ENCODE peak calls at places on chromosomes 5 and 9, in five cellular contexts. J is mammary epithelial cell, K is IMR-90, H is body of pancreas, V is PC-9. C is an unnamed sample.

GRCh38 chr5:142063878-142064331 is 44.7 kb upstream of the NDFIP1 start:
- DNase-seq in H (peak; percentile 56), J (peak; percentile 28), V (no peak), K (peak; percentile 61), C (peak; percentile 71)

GRCh38 chr5:88269222-88269771 is 652 bp upstream of the TMEM161B start:
- DNase-seq in H (peak; percentile 14), K (peak; percentile 16), V (peak; percentile 9), J (peak; percentile 54), C (peak; percentile 5)

GRCh38 chr5:139752506-139753350 is 42.9 kb upstream of the PSD2 start:
- DNase-seq in K (peak; percentile 73), V (no peak), H (no peak), J (no peak), C (no peak)

GRCh38 chr5:106825379-106825778 is 845.4 kb downstream of the EFNA5 start:
- DNase-seq in K (peak; percentile 2), V (no peak), H (no peak), J (no peak), C (no peak)

GRCh38 chr5:145157841-145158240 is 677.3 kb downstream of the PRELID2 start:
- DNase-seq in J (no peak), V (no peak), K (peak; percentile 58), H (no peak), C (no peak)

GRCh38 chr5:95087819-95088317 is 197.0 kb downstream of the MCTP1 start:
- DNase-seq in K (no peak), H (no peak), V (no peak), J (peak; percentile 23), C (no peak)

GRCh38 chr9:37575511-37575914 is 667 bp downstream of the FBXO10 start:
- DNase-seq in K (no peak), J (no peak), V (no peak), H (no peak), C (no peak)

GRCh38 chr9:69599232-69599971 is 72.8 kb downstream of the APBA1 start:
- DNase-seq in K (no peak), H (no peak), V (no peak), J (peak; percentile 55), C (no peak)

GRCh38 chr5:91469517-91470165 is 86.5 kb upstream of the ARRDC3 start:
- DNase-seq in J (no peak), V (peak; percentile 5), K (no peak), H (no peak), C (no peak)

DNA sequence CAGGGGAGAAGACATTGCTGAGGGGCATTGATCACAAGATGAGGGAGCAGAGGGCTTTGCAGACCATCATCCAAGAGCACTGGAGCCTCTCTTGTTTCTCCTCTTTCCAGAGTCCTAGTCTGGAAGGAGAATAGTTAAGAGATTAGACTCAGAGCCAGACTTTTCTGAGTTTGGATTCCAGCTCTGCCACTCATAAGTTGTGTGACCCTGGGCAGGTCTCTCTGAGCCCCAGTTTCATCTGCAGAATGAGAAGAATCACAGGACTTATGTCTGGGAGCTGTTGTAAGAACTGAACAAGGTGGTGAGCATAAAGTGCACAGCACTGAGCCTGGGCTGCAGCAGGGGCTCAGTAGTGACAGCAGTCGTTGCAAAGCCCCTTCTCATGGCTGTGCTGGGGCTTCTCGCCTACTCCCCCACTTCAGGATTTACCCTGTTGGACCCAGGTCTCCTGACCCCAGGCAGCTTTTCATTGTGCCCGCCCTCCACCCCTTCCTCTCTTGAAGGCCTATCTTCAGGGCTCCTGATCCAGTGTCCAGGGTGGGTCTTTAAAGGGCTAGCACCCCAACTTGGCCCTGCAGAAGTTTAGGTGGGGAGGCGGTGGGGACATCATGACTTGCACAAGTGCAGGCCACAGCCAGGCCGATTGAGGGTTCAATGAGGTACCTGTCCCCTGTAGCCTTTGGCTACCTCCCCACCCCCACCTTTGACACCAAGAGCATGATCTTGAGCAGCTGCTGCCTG is 1.5 kb downstream of the SYNPO start:
- DNase-seq in H (no peak), K (no peak), J (no peak), V (no peak), C (no peak)
- H3K4me3 ChIP-seq in H (no peak overlapping the region), K (peak overlapping the region; percentile 50), J (no peak overlapping the region), V (no peak overlapping the region), C (peak overlapping the region; percentile 33)

GRCh38 chr9:124353166-124353768 is 62.0 kb downstream of the PSMB7 start:
- DNase-seq in J (no peak), K (no peak), V (no peak), H (no peak), C (no peak)
- H3K27ac ChIP-seq in J (no peak overlapping the region), K (peak overlapping the region; percentile 17), V (no peak overlapping the region), H (no peak overlapping the region), C (no peak overlapping the region)

DNA sequence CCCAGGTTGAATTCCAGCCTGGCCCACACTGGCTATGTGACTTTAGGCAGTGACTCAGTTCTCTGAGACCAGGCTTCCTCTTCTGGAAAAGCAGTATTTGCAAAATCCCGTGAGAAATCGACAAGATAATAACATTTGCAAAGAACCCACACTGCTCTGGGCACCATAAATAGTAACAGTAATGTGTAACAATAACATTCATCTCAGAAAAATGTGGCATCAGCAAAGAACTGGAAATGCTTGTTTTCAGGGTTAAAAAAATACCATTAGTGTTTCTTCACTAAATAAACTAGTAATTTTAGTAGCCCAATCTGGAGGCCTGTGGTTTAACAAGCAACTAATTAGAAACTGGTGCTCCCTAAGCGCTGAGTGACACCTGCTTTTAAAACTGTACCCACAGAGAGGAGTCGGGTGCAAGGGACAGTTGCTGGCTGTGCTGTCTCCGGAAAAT is 148.3 kb downstream of the TTLL11 start:
- DNase-seq in J (peak; percentile 84), V (peak; percentile 14), K (peak; percentile 87), H (no peak), C (peak; percentile 19)
- H3K4me1 ChIP-seq in J (peaks cover 27% of the 10 kb centered on the region), V (peaks cover 31% of the 10 kb centered on the region), K (peaks cover 9% of the 10 kb centered on the region), H (no peaks in the 10 kb centered on the region), C (peaks cover 15% of the 10 kb centered on the region)

GRCh38 chr5:37665272-37665671 is 174.6 kb downstream of the GDNF start:
- DNase-seq in K (peak; percentile 70), H (no peak), J (no peak), V (no peak), C (no peak)
- H3K4me3 ChIP-seq in K (no peak overlapping the region), H (no peak overlapping the region), J (no peak overlapping the region), V (no peak overlapping the region), C (no peak overlapping the region)

GRCh38 chr9:131398204-131398603 is 4.3 kb downstream of the PRRC2B start:
- DNase-seq in K (no peak), H (no peak), J (peak; percentile 68), V (no peak), C (no peak)

GRCh38 chr9:131396626-131397025 is 2.7 kb downstream of the PRRC2B start:
- DNase-seq in V (no peak), H (no peak), K (no peak), J (no peak), C (no peak)

GRCh38 chr9:131395027-131395744 is 1.3 kb downstream of the PRRC2B start:
- DNase-seq in H (peak; percentile 51), J (peak; percentile 76), K (no peak), V (peak; percentile 62), C (no peak)

GRCh38 chr9:131395745-131396479 is 2.0 kb downstream of the PRRC2B start:
- DNase-seq in H (no peak), V (no peak), K (no peak), J (peak; percentile 78), C (no peak)

GRCh38 chr9:131397100-131397790 is 3.4 kb downstream of the PRRC2B start:
- DNase-seq in K (peak; percentile 48), J (peak; percentile 46), H (no peak), V (peak; percentile 65), C (no peak)
- H3K27ac ChIP-seq in K (peak overlapping the region; percentile 77), J (peak overlapping the region; percentile 58), H (peak overlapping the region; percentile 97), V (peak overlapping the region; percentile 40), C (no peak overlapping the region)

GRCh38 chr5:55989860-55990259 is 4.9 kb downstream of the IL6ST start:
- DNase-seq in J (no peak), H (no peak), K (no peak), V (no peak), C (no peak)

GRCh38 chr5:55988979-55989612 is 5.7 kb downstream of the IL6ST start:
- DNase-seq in K (no peak), V (no peak), J (no peak), H (no peak), C (no peak)

GRCh38 chr5:55983986-55984385 is 10.8 kb downstream of the IL6ST start:
- DNase-seq in J (no peak), V (no peak), K (no peak), H (no peak), C (no peak)

GRCh38 chr5:55985181-55985580 is 9.6 kb downstream of the IL6ST start:
- DNase-seq in V (no peak), H (no peak), K (no peak), J (no peak), C (no peak)

GRCh38 chr5:55986931-55987330 is 7.8 kb downstream of the IL6ST start:
- DNase-seq in K (no peak), V (no peak), J (no peak), H (no peak), C (no peak)
- H3K4me1 ChIP-seq in K (peaks cover 8% of the 10 kb centered on the region), V (peaks cover 7% of the 10 kb centered on the region), J (peaks cover 4% of the 10 kb centered on the region), H (peaks cover 59% of the 10 kb centered on the region), C (peaks cover 3% of the 10 kb centered on the region)

GRCh38 chr5:111234125-111234524 is 9.9 kb downstream of the CAMK4 start:
- DNase-seq in H (no peak), J (no peak), V (no peak), K (no peak), C (no peak)
- H3K4me3 ChIP-seq in H (no peak overlapping the region), J (no peak overlapping the region), V (no peak overlapping the region), K (no peak overlapping the region), C (no peak overlapping the region)

C was measured in SJSA1.